ENCODE peak calls at places on chromosome 1, in seven cellular contexts. G is A172; Y is midbrain; R is EL; L is activated CD4-positive, CD25-positive, alpha-beta regulatory T cell treated with anti-CD3 and anti-CD28 coated beads, Interleukin-2, amount 50 U/mL, for 72 hours; W is lower lobe of right lung; J is NCI-H345. T is an unnamed sample.

GRCh38 chr1:63836374-63836773 is 62.6 kb downstream of the ROR1 start:
- DNase-seq in Y (no peak), W (no peak), G (no peak), R (no peak), J (no peak), L (no peak), T (no peak)

GRCh38 chr1:47396671-47397196 is 19.4 kb upstream of the FOXE3 start:
- DNase-seq in W (no peak), J (no peak), Y (no peak), L (no peak), R (no peak), G (no peak), T (no peak)

GRCh38 chr1:19452221-19452663 is 33.1 kb downstream of the CAPZB start:
- DNase-seq in L (no peak), Y (no peak), J (no peak), W (no peak), G (no peak), R (peak), T (peak)

GRCh38 chr1:180525696-180526000 is 23.3 kb upstream of the ACBD6 start:
- DNase-seq in Y (no peak), J (no peak), L (no peak), W (no peak), G (no peak), R (no peak), T (no peak)

GRCh38 chr1:38609166-38609880 is 250.2 kb downstream of the RRAGC start:
- DNase-seq in G (no peak), L (no peak), Y (no peak), J (no peak), R (no peak), W (no peak), T (no peak)

GRCh38 chr1:93338426-93338825 is 7.3 kb upstream of the DR1 start:
- DNase-seq in R (peak), Y (no peak), L (no peak), G (peak), J (no peak), W (no peak), T (no peak)

GRCh38 chr1:64248065-64248464 is 44.6 kb downstream of the UBE2U start:
- DNase-seq in L (no peak), Y (no peak), R (no peak), G (no peak), J (no peak), W (no peak), T (no peak)

GRCh38 chr1:223556414-223557124 is 108.9 kb downstream of the CAPN8 start:
- DNase-seq in W (peak), R (peak), G (peak), J (peak), L (peak), Y (no peak), T (no peak)

GRCh38 chr1:165392634-165393571 is 36.4 kb upstream of the LMX1A start:
- DNase-seq in R (peak), G (peak), W (peak), Y (peak), J (peak), L (peak), T (peak)

GRCh38 chr1:24503003-24503751 is 541 bp downstream of the RCAN3 start:
- DNase-seq in Y (no peak), R (no peak), W (no peak), G (no peak), L (no peak), J (peak), T (peak)

GRCh38 chr1:205298191-205298994 is 23.2 kb downstream of the NUAK2 start:
- DNase-seq in G (peak), J (no peak), L (no peak), W (no peak), Y (no peak), R (peak), T (no peak)

GRCh38 chr1:37177230-37177864 is 143.0 kb upstream of the GRIK3 start:
- DNase-seq in G (peak), J (peak), Y (no peak), L (no peak), W (peak), R (peak), T (no peak)

GRCh38 chr1:182633657-182634281 is 29.6 kb upstream of the RGS16 start:
- DNase-seq in L (no peak), W (no peak), R (no peak), G (peak), Y (no peak), J (peak), T (no peak)

GRCh38 chr1:206470692-206471414 is 577 bp downstream of the IKBKE start:
- DNase-seq in W (no peak), Y (no peak), J (no peak), R (peak), G (peak), L (peak), T (no peak)

GRCh38 chr1:21665711-21666571 is 3.2 kb downstream of the RAP1GAP start:
- DNase-seq in R (peak), G (no peak), J (no peak), W (no peak), Y (no peak), L (peak), T (peak)

GRCh38 chr1:65079941-65080340 is 68.1 kb upstream of the AK4 start:
- DNase-seq in G (peak), R (peak), W (no peak), J (no peak), Y (no peak), L (no peak), T (no peak)

GRCh38 chr1:19418503-19418971 is 66.8 kb downstream of the CAPZB start:
- DNase-seq in Y (no peak), G (no peak), L (no peak), W (no peak), J (no peak), R (peak), T (no peak)

GRCh38 chr1:23930861-23931471 is 17.8 kb upstream of the CNR2 start:
- DNase-seq in W (peak), G (no peak), Y (no peak), L (no peak), R (peak), J (no peak), T (no peak)

GRCh38 chr1:66695121-66695520 is 57.1 kb upstream of the DYNLT5 start:
- DNase-seq in G (no peak), L (no peak), R (no peak), Y (no peak), J (no peak), W (no peak), T (no peak)

T was measured in left ventricle myocardium superior.